ENCODE peak calls at places on chromosomes 1 and 21, in four cellular contexts. Z is AG08396, G is NCI-H2029 treated with DMSO at 0.1 percent for 48 hours, T is HFFc6. D is an unnamed sample.

GRCh38 chr1:213666113-213666512 is 321.7 kb upstream of the PROX1 start:
- DNase-seq in Z (no peak), G (peak; percentile 30), T (no peak), D (no peak)

GRCh38 chr1:24578846-24579245 is 23.0 kb downstream of the NCMAP start:
- DNase-seq in Z (no peak), G (no peak), T (no peak), D (no peak)

GRCh38 chr1:94084085-94084484 is 36.9 kb downstream of the ABCA4 start:
- DNase-seq in Z (no peak), G (no peak), T (no peak), D (no peak)

GRCh38 chr1:192474080-192474683 is 101.4 kb upstream of the RGS1 start:
- DNase-seq in Z (peak; percentile 29), G (peak; percentile 8), T (no peak), D (no peak)

GRCh38 chr1:30690115-30690645 is 33.2 kb downstream of the MATN1 start:
- DNase-seq in Z (no peak), G (no peak), T (no peak), D (no peak)

GRCh38 chr21:25501996-25502665 is 105.2 kb downstream of the MRPL39 start:
- DNase-seq in Z (no peak), G (no peak), T (no peak), D (no peak)

GRCh38 chr1:87985071-87985470 is 656.4 kb downstream of the LMO4 start:
- DNase-seq in Z (no peak), G (no peak), T (no peak), D (no peak)

GRCh38 chr1:165773324-165773965 is 4.8 kb upstream of the TMCO1 start:
- DNase-seq in Z (peak; percentile 38), G (no peak), T (peak; percentile 89), D (no peak)

GRCh38 chr1:8182034-8182761 is 135.7 kb upstream of the SLC45A1 start:
- DNase-seq in Z (no peak), G (no peak), T (peak; percentile 39), D (peak; percentile 96)

GRCh38 chr1:27614625-27615344 is 10.8 kb upstream of the AHDC1 start:
- DNase-seq in Z (no peak), G (no peak), T (no peak), D (no peak)

GRCh38 chr1:22662318-22662717 is 9.3 kb downstream of the C1QB start:
- DNase-seq in Z (no peak), G (no peak), T (peak; percentile 20), D (no peak)

GRCh38 chr21:43333301-43334062 is 93.4 kb downstream of the SIK1 start:
- DNase-seq in Z (peak; percentile 88), G (peak; percentile 11), T (peak; percentile 95), D (no peak)

GRCh38 chr1:223748773-223749733 is 36.7 kb downstream of the CAPN2 start:
- DNase-seq in Z (peak; percentile 80), G (no peak), T (no peak), D (no peak)

GRCh38 chr1:229203991-229204632 is 66.8 kb upstream of the RAB4A start:
- DNase-seq in Z (no peak), G (no peak), T (no peak), D (no peak)

GRCh38 chr1:204459706-204460105 is 34.9 kb downstream of the PIK3C2B start:
- DNase-seq in Z (no peak), G (no peak), T (no peak), D (no peak)

GRCh38 chr1:117105003-117105402 is 16.5 kb downstream of the TRIM45 start:
- DNase-seq in Z (no peak), G (no peak), T (no peak), D (no peak)

GRCh38 chr1:231202125-231202633 is 38.8 kb upstream of the GNPAT start:
- DNase-seq in Z (no peak), G (no peak), T (no peak), D (no peak)

GRCh38 chr1:59917785-59918180 is 8.8 kb downstream of the CYP2J2 start:
- DNase-seq in Z (no peak), G (no peak), T (no peak), D (no peak)

GRCh38 chr1:22281521-22282241 is 138.8 kb upstream of the WNT4 start:
- DNase-seq in Z (no peak), G (no peak), T (no peak), D (no peak)

GRCh38 chr1:228358039-228358763 is 48.4 kb downstream of the TRIM11 start:
- DNase-seq in Z (no peak), G (no peak), T (peak; percentile 15), D (no peak)

GRCh38 chr1:54537611-54538010 is 10.4 kb upstream of the ACOT11 start:
- DNase-seq in Z (no peak), G (no peak), T (no peak), D (no peak)

GRCh38 chr1:66244429-66244828 is 289.5 kb upstream of the SGIP1 start:
- DNase-seq in Z (no peak), G (no peak), T (peak; percentile 36), D (no peak)

GRCh38 chr1:89794406-89794805 is 26.4 kb upstream of the LRRC8D start:
- DNase-seq in Z (peak; percentile 45), G (no peak), T (peak; percentile 28), D (no peak)

GRCh38 chr1:47621483-47621882 is 183.6 kb downstream of the FOXD2 start:
- DNase-seq in Z (no peak), G (no peak), T (no peak), D (no peak)

GRCh38 chr1:167197692-167198091 is 23.0 kb upstream of the POU2F1 start:
- DNase-seq in Z (no peak), G (no peak), T (no peak), D (no peak)

GRCh38 chr1:41534181-41535076 is 49.9 kb upstream of the EDN2 start:
- DNase-seq in Z (no peak), G (no peak), T (no peak), D (no peak)

GRCh38 chr1:3645247-3645646 is 4.7 kb downstream of the WRAP73 start:
- DNase-seq in Z (no peak), G (no peak), T (no peak), D (no peak)

GRCh38 chr1:120179420-120180348 is 3.4 kb upstream of the SEC22B start:
- DNase-seq in Z (peak; percentile 39), G (no peak), T (peak; percentile 79), D (no peak)

GRCh38 chr1:154999651-155000474 is 2.7 kb upstream of the ZBTB7B start:
- DNase-seq in Z (no peak), G (peak; percentile 53), T (no peak), D (no peak)

GRCh38 chr1:234372011-234372757 is 1.1 kb upstream of the COA6 start:
- DNase-seq in Z (no peak), G (no peak), T (no peak), D (no peak)

GRCh38 chr1:228765543-228765942 is 30.3 kb downstream of the RHOU start:
- DNase-seq in Z (no peak), G (no peak), T (no peak), D (no peak)

GRCh38 chr1:23079025-23079424 is 59.8 kb downstream of the KDM1A start:
- DNase-seq in Z (no peak), G (no peak), T (no peak), D (no peak)

GRCh38 chr1:119712342-119713038 is 756 bp downstream of the PHGDH start:
- DNase-seq in Z (peak; percentile 88), G (peak; percentile 18), T (peak; percentile 60), D (no peak)

GRCh38 chr1:223770621-223771315 is 58.4 kb downstream of the CAPN2 start:
- DNase-seq in Z (no peak), G (no peak), T (no peak), D (no peak)

GRCh38 chr1:17509320-17509719 is 30.2 kb upstream of the ARHGEF10L start:
- DNase-seq in Z (no peak), G (no peak), T (no peak), D (no peak)

GRCh38 chr1:78587213-78587612 is 33.0 kb upstream of the IFI44L start:
- DNase-seq in Z (no peak), G (no peak), T (no peak), D (no peak)

D was measured in LNCaP clone FGC.